ENCODE peak calls at places on chromosomes 3 and 15, in eight cellular contexts. E, M, J, S, U, W, X and I are unnamed samples. For H3K4me1, the result is how much of the 10 kb centered on the place peaks cover.

GRCh38 chr3:146558811-146559210 is 14.4 kb upstream of the PLSCR1 start:
- DNase-seq in E (no peak), M (no peak), J (no peak), S (no peak), U (no peak), W (no peak), X (no peak), I (no peak)

GRCh38 chr3:134073583-134073945 is 43.8 kb upstream of the SLCO2A1 start:
- DNase-seq in E (no peak), M (no peak), J (no peak), S (no peak), U (no peak), W (no peak), X (no peak), I (no peak)

GRCh38 chr3:194431553-194431952 is 32.5 kb upstream of the GP5 start:
- DNase-seq in E (no peak), M (no peak), J (no peak), S (no peak), U (no peak), W (no peak), X (no peak), I (no peak)

GRCh38 chr3:126313580-126314304 is 43.5 kb downstream of the KLF15 start:
- DNase-seq in E (no peak), M (no peak), J (no peak), S (no peak), U (no peak), W (no peak), X (no peak), I (no peak)

GRCh38 chr3:145812396-145812795 is 348.6 kb downstream of the PLOD2 start:
- DNase-seq in E (no peak), M (no peak), J (no peak), S (no peak), U (no peak), W (no peak), X (no peak), I (no peak)

GRCh38 chr3:150129181-150129580 is 158.5 kb upstream of the PFN2 start:
- DNase-seq in E (no peak), M (no peak), J (no peak), S (no peak), U (no peak), W (no peak), X (no peak), I (no peak)

GRCh38 chr3:69563968-69564367 is 175.3 kb upstream of the MITF start:
- DNase-seq in E (no peak), M (no peak), J (no peak), S (no peak), U (no peak), W (no peak), X (no peak), I (no peak)

GRCh38 chr15:29309139-29309538 is 39.5 kb upstream of the NSMCE3 start:
- DNase-seq in E (no peak), M (no peak), J (no peak), S (no peak), U (no peak), W (no peak), X (no peak), I (no peak)

GRCh38 chr3:177499779-177500423 is 302.6 kb upstream of the TBL1XR1 start:
- DNase-seq in E (no peak), M (no peak), J (no peak), S (no peak), U (no peak), W (peak), X (no peak), I (no peak)

GRCh38 chr15:100833432-100834389 is 45.9 kb upstream of the ALDH1A3 start:
- DNase-seq in E (no peak), M (no peak), J (no peak), S (no peak), U (peak), W (no peak), X (no peak), I (no peak)

GRCh38 chr3:122298239-122298638 is 26.8 kb upstream of the CSTA start:
- DNase-seq in E (no peak), M (no peak), J (no peak), S (no peak), U (no peak), W (no peak), X (no peak), I (no peak)

GRCh38 chr15:28903555-28903954 is 17.8 kb downstream of the APBA2 start:
- DNase-seq in E (no peak), M (no peak), J (no peak), S (no peak), U (no peak), W (no peak), X (no peak), I (no peak)

GRCh38 chr15:63942486-63943365 is 103.6 kb downstream of the DAPK2 start:
- DNase-seq in E (no peak), M (no peak), J (no peak), S (no peak), U (no peak), W (no peak), X (no peak), I (no peak)

GRCh38 chr3:39401983-39402382 is 4.5 kb upstream of the RPSA start:
- DNase-seq in E (no peak), M (no peak), J (no peak), S (no peak), U (no peak), W (no peak), X (no peak), I (no peak)

GRCh38 chr3:45152307-45152706 is 6.1 kb upstream of the CDCP1 start:
- DNase-seq in E (no peak), M (no peak), J (no peak), S (no peak), U (no peak), W (no peak), X (no peak), I (no peak)

GRCh38 chr3:141255864-141256263 is 24.2 kb downstream of the PXYLP1 start:
- DNase-seq in E (no peak), M (peak), J (no peak), S (peak), U (no peak), W (no peak), X (no peak), I (no peak)

GRCh38 chr15:47376190-47376589 is 341.1 kb upstream of the SEMA6D start:
- DNase-seq in E (no peak), M (no peak), J (no peak), S (no peak), U (no peak), W (no peak), X (no peak), I (no peak)

GRCh38 chr15:22887157-22887951 is 48.9 kb downstream of the NIPA2 start:
- DNase-seq in E (no peak), M (no peak), J (no peak), S (no peak), U (no peak), W (peak), X (no peak), I (peak)

GRCh38 chr3:195446359-195446758 is 3.5 kb upstream of the ACAP2 start:
- DNase-seq in E (no peak), M (no peak), J (no peak), S (no peak), U (no peak), W (no peak), X (no peak), I (no peak)

GRCh38 chr3:12583280-12583679 is 26.4 kb downstream of the MKRN2 start:
- DNase-seq in E (no peak), M (no peak), J (no peak), S (no peak), U (no peak), W (no peak), X (no peak), I (no peak)

GRCh38 chr15:64048766-64049165 is 2.5 kb upstream of the DAPK2 start:
- DNase-seq in E (no peak), M (no peak), J (no peak), S (no peak), U (no peak), W (no peak), X (no peak), I (no peak)

GRCh38 chr3:129521702-129522101 is 6.7 kb upstream of the RHO start:
- DNase-seq in E (no peak), M (no peak), J (no peak), S (no peak), U (no peak), W (no peak), X (no peak), I (peak)

GRCh38 chr3:10173926-10174435 is 9.3 kb downstream of the IRAK2 start:
- DNase-seq in E (peak), M (peak), J (peak), S (no peak), U (peak), W (peak), X (no peak), I (peak)

GRCh38 chr15:46080018-46080417 is 445.2 kb downstream of the SQOR start:
- DNase-seq in E (no peak), M (no peak), J (no peak), S (no peak), U (no peak), W (peak), X (no peak), I (no peak)

GRCh38 chr15:32889189-32889588 is 171.4 kb downstream of the GREM1 start:
- DNase-seq in E (no peak), M (no peak), J (no peak), S (no peak), U (no peak), W (no peak), X (no peak), I (no peak)

GRCh38 chr3:109707642-109708041 is 370.3 kb upstream of the DPPA4 start:
- DNase-seq in E (no peak), M (no peak), J (no peak), S (no peak), U (no peak), W (no peak), X (no peak), I (no peak)

GRCh38 chr3:175102161-175102560 is 243.0 kb downstream of the NAALADL2 start:
- DNase-seq in E (no peak), M (no peak), J (no peak), S (no peak), U (no peak), W (no peak), X (no peak), I (no peak)

GRCh38 chr3:39180183-39180545 is 12.2 kb downstream of the XIRP1 start:
- DNase-seq in E (no peak), M (no peak), J (no peak), S (no peak), U (no peak), W (no peak), X (no peak), I (no peak)

DNA sequence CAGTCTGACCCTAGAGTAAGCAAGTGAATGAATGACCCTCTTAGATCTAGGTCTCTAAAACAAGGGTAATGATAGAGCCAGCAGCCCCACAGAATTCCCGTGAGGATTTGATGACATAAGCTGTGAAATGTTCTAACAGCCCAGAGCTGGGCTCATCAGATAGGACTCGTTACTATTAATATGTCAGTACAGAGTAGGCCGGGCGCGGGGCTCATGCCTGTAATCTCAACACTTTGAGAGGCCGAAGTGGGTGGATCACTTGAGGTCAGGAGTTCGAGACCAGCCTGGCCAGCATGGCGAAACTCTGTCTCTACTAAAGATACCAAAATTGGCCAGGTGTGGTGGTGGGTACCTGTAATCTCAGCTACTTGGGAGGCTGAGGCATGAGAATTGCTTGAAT is 190.3 kb downstream of the FEZF2 start:
- DNase-seq in E (no peak), M (no peak), J (no peak), S (no peak), U (no peak), W (no peak), X (no peak), I (no peak)
- H3K4me1 ChIP-seq in E (under half), M (under half), J (under half), S (under half), U (under half), W (under half), X (under half), I (under half)

GRCh38 chr15:31887246-31887645 is 143.1 kb upstream of the CHRNA7 start:
- DNase-seq in E (no peak), M (no peak), J (no peak), S (peak), U (no peak), W (no peak), X (no peak), I (no peak)
- TF ChIP-seq CTCF in E (no peak), M (no peak), J (no peak), S (no peak), U (no peak), W (peak), X (no peak), I (no peak)

GRCh38 chr15:75648156-75649000 is 666 bp downstream of the SNX33 start:
- DNase-seq in E (peak), M (no peak), J (peak), S (peak), U (peak), W (peak), X (no peak), I (peak)
- H3K4me1 ChIP-seq in E (half or more), M (under half), J (half or more), S (under half), U (under half), W (half or more), X (under half), I (half or more)

GRCh38 chr3:25897019-25897418 is 107.1 kb downstream of the OXSM start:
- DNase-seq in E (no peak), M (peak), J (no peak), S (peak), U (no peak), W (peak), X (peak), I (no peak)
- TF ChIP-seq CTCF in E (no peak), M (peak), J (no peak), S (no peak), U (no peak), W (peak), X (peak), I (no peak)

GRCh38 chr15:62899090-62899493 is 143.5 kb upstream of the TPM1 start:
- DNase-seq in E (no peak), M (no peak), J (no peak), S (peak), U (no peak), W (peak), X (no peak), I (peak)
- H3K4me1 ChIP-seq in E (under half), M (half or more), J (under half), S (half or more), U (under half), W (under half), X (half or more), I (half or more)